ENCODE peak calls at places on chromosome 16, in nine cellular contexts. U, F, A, S, P, M, T, W and Y are unnamed samples.

GRCh38 chr16:87135631-87136030 is 181.6 kb downstream of the C16orf95 start:
- DNase-seq in U (no peak), F (no peak), A (no peak), S (no peak), P (no peak), M (no peak), T (no peak), W (no peak), Y (no peak)

GRCh38 chr16:64481497-64481896 is 640.4 kb downstream of the CDH11 start:
- DNase-seq in U (no peak), F (no peak), A (no peak), S (no peak), P (no peak), M (no peak), T (no peak), W (no peak), Y (peak; percentile 40)

GRCh38 chr16:15849209-15849981 is 7.4 kb downstream of the MYH11 start:
- DNase-seq in U (no peak), F (no peak), A (no peak), S (no peak), P (peak; percentile 23), M (no peak), T (no peak), W (no peak), Y (no peak)

GRCh38 chr16:73131153-73131862 is 83.4 kb upstream of the ZFHX3 start:
- DNase-seq in U (no peak), F (no peak), A (no peak), S (no peak), P (no peak), M (no peak), T (no peak), W (no peak), Y (no peak)

GRCh38 chr16:62363451-62363850 is 327.2 kb upstream of the CDH8 start:
- DNase-seq in U (no peak), F (peak; percentile 74), A (no peak), S (no peak), P (no peak), M (no peak), T (peak; percentile 73), W (no peak), Y (no peak)

GRCh38 chr16:22353933-22354541 is 20.4 kb downstream of the CDR2 start:
- DNase-seq in U (no peak), F (no peak), A (no peak), S (no peak), P (no peak), M (no peak), T (no peak), W (no peak), Y (no peak)

GRCh38 chr16:46986438-46986837 is 13.0 kb upstream of the DNAJA2 start:
- DNase-seq in U (no peak), F (no peak), A (no peak), S (no peak), P (no peak), M (no peak), T (no peak), W (no peak), Y (no peak)

GRCh38 chr16:73172621-73173312 is 124.8 kb upstream of the ZFHX3 start:
- DNase-seq in U (peak; percentile 42), F (peak; percentile 70), A (peak; percentile 34), S (peak; percentile 45), P (peak; percentile 65), M (peak; percentile 73), T (peak; percentile 52), W (peak; percentile 36), Y (peak; percentile 99)

GRCh38 chr16:77974883-77975282 is 47.5 kb upstream of the CLEC3A start:
- DNase-seq in U (peak; percentile 9), F (peak; percentile 68), A (no peak), S (no peak), P (no peak), M (no peak), T (peak; percentile 63), W (no peak), Y (no peak)

GRCh38 chr16:77383606-77384187 is 51.1 kb downstream of the ADAMTS18 start:
- DNase-seq in U (no peak), F (no peak), A (no peak), S (no peak), P (no peak), M (no peak), T (no peak), W (no peak), Y (no peak)

GRCh38 chr16:1774456-1774795 is 1.5 kb upstream of the MRPS34 start:
- DNase-seq in U (no peak), F (no peak), A (no peak), S (no peak), P (no peak), M (no peak), T (no peak), W (no peak), Y (no peak)
- H3K4me3 ChIP-seq in U (peak overlapping the region; percentile 69), F (peak overlapping the region; percentile 97), A (peak overlapping the region; percentile 96), S (peak overlapping the region; percentile 92), P (peak overlapping the region; percentile 86), M (no peak overlapping the region), T (peak overlapping the region; percentile 83), W (peak overlapping the region; percentile 85), Y (peak overlapping the region; percentile 91)

GRCh38 chr16:56312556-56312955 is 112.8 kb downstream of the AMFR start:
- DNase-seq in U (no peak), F (no peak), A (no peak), S (no peak), P (no peak), M (no peak), T (no peak), W (no peak), Y (no peak)

GRCh38 chr16:56310685-56311084 is 114.7 kb downstream of the AMFR start:
- DNase-seq in U (no peak), F (no peak), A (no peak), S (no peak), P (no peak), M (no peak), T (no peak), W (no peak), Y (no peak)

GRCh38 chr16:56314244-56314850 is 111.0 kb downstream of the AMFR start:
- DNase-seq in U (no peak), F (no peak), A (no peak), S (no peak), P (no peak), M (no peak), T (no peak), W (no peak), Y (no peak)

GRCh38 chr16:56312028-56312300 is 113.4 kb downstream of the AMFR start:
- DNase-seq in U (no peak), F (no peak), A (no peak), S (no peak), P (no peak), M (no peak), T (no peak), W (no peak), Y (no peak)

DNA sequence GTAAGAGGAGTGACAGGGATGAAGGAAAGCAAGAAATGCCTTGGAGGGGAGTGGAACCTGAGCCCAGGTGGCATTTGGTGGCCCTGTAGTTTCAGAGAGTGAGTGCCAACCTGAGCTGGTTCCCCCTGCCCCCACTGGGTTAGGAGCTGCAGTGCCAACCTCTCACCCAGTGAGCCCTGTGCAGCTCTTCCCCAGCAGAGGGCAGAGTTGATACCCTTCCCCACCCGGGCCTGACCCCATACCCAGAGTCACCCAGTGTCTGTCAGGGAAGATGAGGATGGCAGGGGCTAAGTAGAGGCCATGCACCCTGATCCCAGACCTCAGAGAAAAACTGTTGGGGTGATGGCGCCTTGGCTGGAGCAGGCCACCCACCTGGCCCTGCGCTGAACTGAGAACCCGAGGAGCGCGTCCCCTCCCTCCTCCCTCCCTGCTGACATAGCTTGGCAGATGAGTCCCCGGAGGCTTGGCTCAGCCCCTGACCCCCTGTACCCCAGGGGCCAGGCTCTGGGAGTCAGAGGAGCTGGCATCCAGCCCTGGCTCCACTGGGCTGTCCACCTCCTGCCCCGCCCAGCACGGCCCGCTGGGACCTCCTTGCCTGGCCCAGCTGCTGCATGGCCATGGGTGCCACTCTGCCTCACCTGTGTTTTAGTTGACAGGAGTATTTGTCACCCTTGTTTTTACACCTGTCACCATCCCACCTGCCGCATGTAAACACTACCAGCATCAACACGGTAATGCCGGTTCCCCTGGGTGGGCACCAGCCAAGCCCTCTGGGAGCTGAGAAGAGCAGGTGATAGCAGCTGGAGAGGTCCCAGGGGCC is 113.9 kb downstream of the AMFR start:
- DNase-seq in U (no peak), F (peak; percentile 35), A (no peak), S (no peak), P (no peak), M (no peak), T (no peak), W (no peak), Y (no peak)
- TF ChIP-seq CTCF in U (no peak), F (peak; percentile 43), A (no peak), S (peak; percentile 37), P (peak; percentile 36), M (no peak), T (peak; percentile 43), W (peak; percentile 11), Y (peak; percentile 38)

DNA sequence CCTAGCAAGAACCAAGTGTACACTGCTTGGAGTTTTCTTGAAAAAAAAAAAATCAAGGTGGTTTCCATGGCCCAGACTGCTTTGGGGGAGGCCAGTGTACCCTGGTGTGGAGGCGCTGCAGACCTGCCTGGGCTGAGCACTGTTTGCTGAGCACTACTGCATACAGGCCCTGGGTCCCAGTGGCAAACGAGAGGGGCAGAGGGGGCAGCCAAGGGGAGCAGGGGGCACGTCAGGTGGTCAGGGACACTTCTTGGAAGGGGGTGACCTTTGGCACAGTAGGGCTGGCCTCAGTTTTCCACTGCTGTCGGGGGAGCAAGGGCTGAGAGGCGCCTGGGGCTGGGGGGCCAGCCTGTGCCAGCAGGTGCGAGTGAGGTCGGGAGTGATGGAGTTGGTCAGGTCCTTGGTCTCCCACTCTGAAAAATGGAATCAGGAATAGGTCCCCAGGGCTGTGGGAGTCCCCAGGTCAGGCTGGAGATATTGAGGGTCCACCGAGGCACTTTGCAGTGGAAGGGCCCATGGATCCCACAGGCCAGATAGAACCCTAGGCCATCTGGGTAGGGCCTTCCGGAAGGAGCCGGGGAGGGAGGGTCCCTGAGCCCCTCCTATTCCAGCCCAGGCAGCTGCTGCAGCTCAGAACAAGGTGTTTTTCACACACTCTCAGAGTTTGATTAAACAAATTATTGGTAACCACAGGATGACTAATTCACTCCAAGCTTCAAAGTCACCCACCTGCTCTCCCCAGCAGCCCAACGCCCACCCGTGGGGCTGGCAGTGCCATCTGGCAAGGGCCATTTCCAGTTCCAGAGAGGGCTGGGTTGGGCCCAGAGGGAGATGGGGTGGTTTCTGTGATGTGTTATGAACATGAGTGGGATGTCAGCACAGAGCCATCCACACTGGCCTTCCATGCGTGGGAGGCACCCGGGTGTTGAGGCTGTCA is 3.5 kb downstream of the ZFPM1 start:
- DNase-seq in U (peak; percentile 14), F (no peak), A (no peak), S (no peak), P (no peak), M (no peak), T (no peak), W (no peak), Y (no peak)
- H3K4me3 ChIP-seq in U (no peak overlapping the region), F (peak overlapping the region; percentile 72), A (peak overlapping the region; percentile 65), S (peak overlapping the region; percentile 50), P (peak overlapping the region; percentile 81), M (no peak overlapping the region), T (peak overlapping the region; percentile 57), W (peak overlapping the region; percentile 88), Y (peak overlapping the region; percentile 57)

DNA sequence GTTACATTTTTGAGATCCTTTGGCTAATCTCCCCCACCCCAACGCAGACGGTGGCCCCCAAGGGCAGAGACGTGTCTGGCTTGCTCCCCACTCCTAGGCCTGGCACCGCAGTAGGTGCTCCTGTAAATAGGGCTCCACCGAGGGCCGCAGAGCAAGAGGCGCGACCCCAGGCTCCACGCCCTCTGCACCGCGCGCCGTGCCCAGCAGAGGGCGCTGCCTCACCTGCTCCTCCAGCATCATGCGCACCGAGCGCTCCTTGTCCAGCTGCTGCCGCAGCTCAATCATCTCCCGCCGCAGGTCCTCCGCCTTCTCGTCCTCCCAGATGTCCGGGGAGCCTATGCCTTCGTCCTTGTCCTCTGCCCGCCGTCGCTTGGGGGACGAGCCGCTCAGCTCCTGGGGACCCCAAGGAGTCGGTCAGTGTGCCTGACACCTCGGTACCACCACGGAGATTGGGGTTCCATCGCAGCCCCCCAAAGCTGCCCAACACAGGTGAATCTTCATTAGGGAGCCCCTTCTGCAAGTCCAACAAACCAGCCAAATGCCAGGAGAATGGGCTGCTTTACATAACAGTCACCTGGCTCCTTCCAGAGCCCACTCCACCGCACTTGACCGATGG is 11.2 kb downstream of the TFAP4 start:
- DNase-seq in U (no peak), F (peak; percentile 86), A (peak; percentile 69), S (no peak), P (peak; percentile 19), M (no peak), T (peak; percentile 89), W (peak; percentile 54), Y (no peak)
- TF ChIP-seq CTCF in U (peak; percentile 73), F (peak; percentile 88), A (peak; percentile 85), S (peak; percentile 54), P (peak; percentile 66), M (no peak), T (peak; percentile 92), W (peak; percentile 69), Y (peak; percentile 60)